ENCODE peak calls at places on chromosomes 11 and 22, in five cellular contexts. Q, A, W, P and X are unnamed samples.

GRCh38 chr11:119905162-119905561 is 176.2 kb upstream of the NECTIN1 start:
- DNase-seq in Q (no peak), A (no peak), W (no peak), P (no peak), X (no peak)

GRCh38 chr11:117170210-117170609 is 8.3 kb upstream of the SIDT2 start:
- DNase-seq in Q (no peak), A (no peak), W (no peak), P (no peak), X (no peak)

GRCh38 chr22:33909906-33910305 is 10.4 kb downstream of the LARGE1 start:
- DNase-seq in Q (no peak), A (no peak), W (no peak), P (peak), X (no peak)

GRCh38 chr11:104772806-104773241 is 125.4 kb downstream of the CASP12 start:
- DNase-seq in Q (no peak), A (peak), W (no peak), P (peak), X (no peak)

GRCh38 chr11:17773674-17774073 is 39.1 kb downstream of the KCNC1 start:
- DNase-seq in Q (no peak), A (no peak), W (no peak), P (no peak), X (no peak)

GRCh38 chr11:66886671-66887221 is 29.9 kb downstream of the LRFN4 start:
- DNase-seq in Q (no peak), A (no peak), W (no peak), P (no peak), X (no peak)

GRCh38 chr11:131852757-131853156 is 482.3 kb downstream of the NTM start:
- DNase-seq in Q (no peak), A (no peak), W (no peak), P (no peak), X (no peak)

GRCh38 chr11:70131606-70132190 is 53.6 kb downstream of the ANO1 start:
- DNase-seq in Q (no peak), A (no peak), W (no peak), P (no peak), X (no peak)

GRCh38 chr11:118088531-118088930 is 1.8 kb upstream of the SMIM35 start:
- DNase-seq in Q (no peak), A (no peak), W (no peak), P (no peak), X (no peak)

GRCh38 chr22:27116295-27116694 is 458.9 kb downstream of the MIAT start:
- DNase-seq in Q (no peak), A (no peak), W (no peak), P (no peak), X (no peak)

GRCh38 chr11:118241191-118242098 is 10.7 kb downstream of the MPZL3 start:
- DNase-seq in Q (no peak), A (peak), W (no peak), P (no peak), X (no peak)